ENCODE peak calls at places on chromosomes 11 and 22, in ten cellular contexts. K is fibroblast of pulmonary artery, L is astrocyte, Y is fibroblast of the aortic adventitia, B is body of pancreas, W is tibial artery, P is PC-3, R is hepatocyte, U is endothelial cell, I is SK-N-SH. X is an unnamed sample.

GRCh38 chr11:108616549-108616948 is 23.0 kb upstream of the EXPH5 start:
- DNase-seq in K (peak; percentile 92), L (peak; percentile 96), Y (peak; percentile 87), B (no peak), W (no peak), P (peak; percentile 99), R (peak; percentile 16), U (no peak), I (no peak), X (peak; percentile 7)

GRCh38 chr22:38104084-38104483 is 6.4 kb downstream of the BAIAP2L2 start:
- DNase-seq in K (peak; percentile 40), L (no peak), Y (peak; percentile 12), B (no peak), W (no peak), P (peak; percentile 31), R (no peak), U (no peak), I (no peak), X (no peak)

GRCh38 chr11:126109941-126110731 is 47.5 kb upstream of the CDON start:
- DNase-seq in K (no peak), L (peak; percentile 75), Y (peak; percentile 40), B (no peak), W (no peak), P (peak; percentile 67), R (no peak), U (no peak), I (no peak), X (peak; percentile 83)

GRCh38 chr11:79493555-79494171 is 52.8 kb upstream of the TENM4 start:
- DNase-seq in K (peak; percentile 70), L (peak; percentile 31), Y (peak; percentile 73), B (peak; percentile 73), W (peak; percentile 63), P (peak; percentile 83), R (peak; percentile 89), U (peak; percentile 91), I (peak; percentile 85), X (peak; percentile 70)

GRCh38 chr22:24772493-24773220 is 1.9 kb downstream of the PIWIL3 start:
- DNase-seq in K (peak; percentile 79), L (peak; percentile 20), Y (peak; percentile 53), B (peak; percentile 7), W (no peak), P (peak; percentile 50), R (peak; percentile 46), U (peak; percentile 53), I (peak; percentile 70), X (peak; percentile 61)

GRCh38 chr22:24968066-24968561 is 15.6 kb downstream of the KIAA1671 start:
- DNase-seq in K (no peak), L (peak; percentile 34), Y (peak; percentile 51), B (no peak), W (no peak), P (peak; percentile 90), R (no peak), U (no peak), I (no peak), X (peak; percentile 51)

GRCh38 chr11:62547691-62548281 is 1.2 kb upstream of the AHNAK start:
- DNase-seq in K (no peak), L (no peak), Y (no peak), B (peak; percentile 38), W (peak; percentile 57), P (peak; percentile 76), R (peak; percentile 53), U (no peak), I (no peak), X (no peak)

GRCh38 chr11:3810951-3811350 is 2.6 kb downstream of the PGAP2 start:
- DNase-seq in K (no peak), L (no peak), Y (peak; percentile 30), B (no peak), W (no peak), P (no peak), R (no peak), U (no peak), I (no peak), X (no peak)

DNA sequence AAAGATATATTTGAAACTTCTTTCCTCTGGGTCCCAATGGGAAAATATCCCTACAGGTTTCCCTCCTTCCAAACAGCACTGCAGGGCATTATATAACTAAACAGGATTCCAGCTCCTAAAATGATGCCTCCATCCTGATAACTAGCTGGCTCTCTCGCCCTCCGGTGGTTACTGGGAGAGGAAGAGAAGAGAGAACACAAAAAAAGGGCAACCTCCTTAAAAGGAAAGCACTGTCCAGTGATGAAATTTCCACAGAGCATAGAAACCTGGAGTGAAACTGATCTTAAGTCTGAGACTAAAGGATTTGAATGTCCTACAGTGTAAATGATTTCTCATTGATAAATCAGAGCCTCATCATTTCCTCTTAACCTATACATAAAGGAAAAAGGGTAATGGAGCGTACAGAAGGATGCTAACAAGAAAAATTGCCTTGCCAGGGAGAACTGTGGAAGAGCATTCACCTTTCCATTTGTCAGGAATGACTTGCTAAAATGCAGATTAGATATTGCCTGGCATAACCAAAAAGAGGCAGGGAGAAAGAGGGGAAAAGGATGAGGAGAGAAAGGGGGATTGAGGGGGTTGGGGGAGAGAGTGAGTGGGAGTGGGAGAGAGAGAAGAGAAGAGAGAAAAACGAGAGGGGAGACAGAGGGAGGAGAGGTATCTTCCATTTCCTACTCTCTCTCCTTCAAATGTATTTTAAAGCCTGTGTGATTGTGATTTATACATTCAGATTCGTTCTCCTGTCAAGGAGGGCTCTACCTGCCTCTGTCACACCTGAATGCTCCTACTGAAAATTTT is 121.4 kb downstream of the APOL5 start:
- DNase-seq in K (peak; percentile 80), L (peak; percentile 53), Y (peak; percentile 85), B (peak; percentile 17), W (peak; percentile 69), P (peak; percentile 54), R (peak; percentile 71), U (no peak), I (no peak), X (peak; percentile 87)
- TF ChIP-seq CTCF in K (peak; percentile 67), L (peak; percentile 38), Y (peak; percentile 67), B (no peak), W (peak; percentile 40), P (peak; percentile 56), R (peak; percentile 51), U (no peak), I (peak; percentile 61), X (peak; percentile 64)

DNA sequence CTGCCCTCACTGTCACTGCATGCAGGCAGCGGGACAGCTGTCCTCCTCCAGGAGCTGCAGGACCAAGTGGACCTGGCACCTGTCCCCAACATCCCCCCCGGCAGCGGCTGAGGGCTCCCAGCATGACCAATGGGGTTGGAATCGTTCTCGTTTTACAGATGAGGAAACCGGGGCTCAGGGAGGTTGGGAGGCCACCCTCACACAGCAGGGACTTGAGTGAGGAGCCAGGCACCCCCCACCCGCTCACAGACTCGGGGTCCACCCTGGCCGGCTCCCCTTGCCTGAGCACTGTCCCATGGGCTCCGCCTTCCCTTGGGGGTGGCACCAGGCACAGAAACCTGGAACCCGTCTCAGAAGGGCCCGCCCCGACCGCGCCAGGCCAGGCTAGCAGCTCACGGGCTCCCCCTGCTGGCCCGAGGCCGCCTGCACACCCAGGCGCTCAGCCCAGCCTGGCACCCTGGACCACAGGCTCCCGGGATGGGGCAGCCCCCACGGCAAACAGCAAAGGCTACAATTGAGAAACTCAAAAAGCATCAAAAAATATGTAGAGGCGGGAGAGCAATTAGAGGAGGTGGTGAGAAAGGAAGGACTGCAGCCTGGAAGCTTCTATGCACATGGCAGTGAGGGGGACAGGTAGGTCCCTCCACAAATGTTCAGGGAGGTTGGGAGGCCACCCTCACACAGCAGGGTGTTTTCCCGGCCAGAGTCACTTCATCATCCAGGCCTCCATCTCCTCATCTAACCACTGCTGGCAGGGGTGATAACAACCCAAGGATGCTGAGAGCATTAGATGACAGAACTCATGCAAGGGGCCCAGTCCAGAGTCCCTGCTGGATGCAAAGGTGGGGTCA is 12.8 kb downstream of the MACROD1 start:
- DNase-seq in K (peak; percentile 42), L (no peak), Y (peak; percentile 35), B (peak; percentile 73), W (peak; percentile 51), P (peak; percentile 76), R (peak; percentile 78), U (peak; percentile 80), I (peak; percentile 95), X (no peak)
- TF ChIP-seq CTCF in K (peak; percentile 78), L (peak; percentile 81), Y (peak; percentile 95), B (peak; percentile 100), W (peak; percentile 100), P (peak; percentile 99), R (peak; percentile 97), U (peak; percentile 99), I (peak; percentile 99), X (peak; percentile 97)

DNA sequence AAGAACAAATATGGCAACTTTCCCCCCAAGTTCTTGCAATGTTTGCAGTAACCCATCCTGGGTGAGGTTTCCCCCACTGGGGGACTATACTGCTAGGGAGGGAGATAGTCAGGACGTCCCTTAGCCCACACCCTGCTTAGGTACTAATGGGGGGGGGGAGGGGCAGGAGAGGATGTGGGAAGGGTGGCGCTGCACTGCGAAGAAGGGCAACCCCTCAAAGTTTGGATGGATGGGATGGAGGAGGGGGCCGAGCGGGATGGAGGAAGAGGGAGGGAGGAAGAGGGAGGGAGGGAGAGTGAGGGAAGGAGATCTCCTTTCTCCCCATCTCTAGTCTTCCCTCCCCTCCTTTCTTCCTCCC is 100.6 kb upstream of the HSD17B12 start:
- DNase-seq in K (no peak), L (no peak), Y (no peak), B (no peak), W (no peak), P (no peak), R (no peak), U (no peak), I (no peak), X (no peak)
- TF ChIP-seq CTCF in K (no peak), L (no peak), Y (no peak), B (no peak), W (no peak), P (no peak), R (no peak), U (no peak), I (no peak), X (no peak)

GRCh38 chr11:47551086-47551485 is 1.8 kb downstream of the CELF1 start:
- DNase-seq in K (peak; percentile 44), L (no peak), Y (peak; percentile 50), B (no peak), W (no peak), P (peak; percentile 45), R (peak; percentile 36), U (no peak), I (peak; percentile 37), X (peak; percentile 32)
- TF ChIP-seq CTCF in K (peak; percentile 42), L (peak; percentile 45), Y (peak; percentile 51), B (no peak), W (no peak), P (peak; percentile 56), R (no peak), U (no peak), I (peak; percentile 55), X (peak; percentile 40)

GRCh38 chr11:114257621-114258558 is 38.3 kb upstream of the NNMT start:
- DNase-seq in K (peak; percentile 64), L (no peak), Y (no peak), B (peak; percentile 56), W (peak; percentile 78), P (no peak), R (peak; percentile 82), U (no peak), I (peak; percentile 81), X (peak; percentile 89)
- TF ChIP-seq CTCF in K (peak; percentile 26), L (no peak), Y (peak; percentile 29), B (no peak), W (peak; percentile 24), P (peak; percentile 29), R (peak; percentile 39), U (no peak), I (no peak), X (no peak)

X was measured in fibroblast of lung.